ENCODE peak calls at places on chromosome 15, in five cellular contexts. One of them, this sample, is unnamed.

GRCh38 chr15:91258436-91258779 is 158.4 kb downstream of the SV2B start:
- DNase-seq in sigmoid colon: no peak
- DNase-seq in stomach: no peak
- DNase-seq in ovary: no peak
- DNase-seq in OCI-LY7: peak
- DNase-seq in this sample: no peak

GRCh38 chr15:94455297-94455696 is 223.9 kb downstream of the MCTP2 start:
- DNase-seq in stomach: no peak
- DNase-seq in sigmoid colon: no peak
- DNase-seq in OCI-LY7: no peak
- DNase-seq in ovary: no peak
- DNase-seq in this sample: no peak

GRCh38 chr15:37995461-37996347 is 61.3 kb downstream of the TMCO5A start:
- DNase-seq in OCI-LY7: peak
- DNase-seq in stomach: no peak
- DNase-seq in ovary: peak
- DNase-seq in sigmoid colon: no peak
- DNase-seq in this sample: peak

GRCh38 chr15:65773386-65774111 is 18.5 kb downstream of the DENND4A start:
- DNase-seq in ovary: no peak
- DNase-seq in stomach: no peak
- DNase-seq in OCI-LY7: peak
- DNase-seq in sigmoid colon: no peak
- DNase-seq in this sample: no peak

GRCh38 chr15:47778263-47778770 is 61.0 kb downstream of the SEMA6D start:
- DNase-seq in OCI-LY7: no peak
- DNase-seq in ovary: no peak
- DNase-seq in sigmoid colon: no peak
- DNase-seq in stomach: no peak
- DNase-seq in this sample: no peak

GRCh38 chr15:95948371-95948770 is 382.1 kb upstream of the NR2F2 start:
- DNase-seq in ovary: no peak
- DNase-seq in OCI-LY7: no peak
- DNase-seq in sigmoid colon: no peak
- DNase-seq in stomach: no peak
- DNase-seq in this sample: no peak

GRCh38 chr15:61621146-61621545 is 392.0 kb upstream of the RORA start:
- DNase-seq in stomach: no peak
- DNase-seq in ovary: no peak
- DNase-seq in OCI-LY7: peak
- DNase-seq in sigmoid colon: no peak
- DNase-seq in this sample: peak

GRCh38 chr15:40053234-40054055 is 14.5 kb upstream of the SRP14 start:
- DNase-seq in sigmoid colon: peak
- DNase-seq in ovary: no peak
- DNase-seq in OCI-LY7: no peak
- DNase-seq in stomach: no peak
- DNase-seq in this sample: no peak

GRCh38 chr15:38620108-38620507 is 55.5 kb upstream of the RASGRP1 start:
- DNase-seq in stomach: no peak
- DNase-seq in OCI-LY7: no peak
- DNase-seq in ovary: no peak
- DNase-seq in sigmoid colon: no peak
- DNase-seq in this sample: no peak

GRCh38 chr15:74127954-74128784 is 2.2 kb upstream of the ISLR2 start:
- DNase-seq in ovary: no peak
- DNase-seq in sigmoid colon: no peak
- DNase-seq in stomach: no peak
- DNase-seq in OCI-LY7: no peak
- DNase-seq in this sample: peak

GRCh38 chr15:88089019-88089603 is 167.4 kb downstream of the NTRK3 start:
- DNase-seq in OCI-LY7: no peak
- DNase-seq in sigmoid colon: no peak
- DNase-seq in stomach: no peak
- DNase-seq in ovary: no peak
- DNase-seq in this sample: peak

GRCh38 chr15:101239724-101240136 is 12.1 kb downstream of the CHSY1 start:
- DNase-seq in stomach: no peak
- DNase-seq in ovary: no peak
- DNase-seq in sigmoid colon: no peak
- DNase-seq in OCI-LY7: no peak
- DNase-seq in this sample: no peak

GRCh38 chr15:42009474-42009873 is 11.4 kb downstream of the PLA2G4E start:
- DNase-seq in stomach: no peak
- DNase-seq in ovary: no peak
- DNase-seq in OCI-LY7: no peak
- DNase-seq in sigmoid colon: no peak
- DNase-seq in this sample: no peak

GRCh38 chr15:81052046-81052445 is 51.3 kb downstream of the TLNRD1 start:
- DNase-seq in OCI-LY7: no peak
- DNase-seq in stomach: no peak
- DNase-seq in ovary: no peak
- DNase-seq in sigmoid colon: no peak
- DNase-seq in this sample: no peak

GRCh38 chr15:39578851-39579486 is 1.9 kb upstream of the THBS1 start:
- DNase-seq in ovary: no peak
- DNase-seq in stomach: no peak
- DNase-seq in sigmoid colon: peak
- DNase-seq in OCI-LY7: no peak
- DNase-seq in this sample: no peak

GRCh38 chr15:38144921-38145320 is 107.7 kb upstream of the SPRED1 start:
- DNase-seq in sigmoid colon: no peak
- DNase-seq in OCI-LY7: no peak
- DNase-seq in stomach: no peak
- DNase-seq in ovary: no peak
- DNase-seq in this sample: peak

GRCh38 chr15:23038741-23039150 is 623 bp downstream of the TUBGCP5 start:
- DNase-seq in stomach: no peak
- DNase-seq in sigmoid colon: no peak
- DNase-seq in OCI-LY7: no peak
- DNase-seq in ovary: no peak
- DNase-seq in this sample: peak

GRCh38 chr15:80031841-80032240 is 27.6 kb upstream of the ZFAND6 start:
- DNase-seq in ovary: no peak
- DNase-seq in stomach: no peak
- DNase-seq in OCI-LY7: no peak
- DNase-seq in sigmoid colon: no peak
- DNase-seq in this sample: no peak

GRCh38 chr15:42716125-42716524 is 20.8 kb downstream of the CDAN1 start:
- DNase-seq in stomach: peak
- DNase-seq in OCI-LY7: no peak
- DNase-seq in ovary: peak
- DNase-seq in sigmoid colon: no peak
- DNase-seq in this sample: no peak

GRCh38 chr15:76982756-76983155 is 12.2 kb upstream of the PSTPIP1 start:
- DNase-seq in OCI-LY7: no peak
- DNase-seq in ovary: no peak
- DNase-seq in stomach: no peak
- DNase-seq in sigmoid colon: no peak
- DNase-seq in this sample: no peak

GRCh38 chr15:26134152-26134551 is 271.0 kb upstream of the ATP10A start:
- DNase-seq in ovary: no peak
- DNase-seq in stomach: no peak
- DNase-seq in OCI-LY7: no peak
- DNase-seq in sigmoid colon: no peak
- DNase-seq in this sample: no peak

GRCh38 chr15:38504680-38505467 is 50.9 kb downstream of the FAM98B start:
- DNase-seq in ovary: no peak
- DNase-seq in sigmoid colon: no peak
- DNase-seq in stomach: no peak
- DNase-seq in OCI-LY7: no peak
- DNase-seq in this sample: no peak

GRCh38 chr15:70092462-70092850 is 5.3 kb downstream of the TLE3 start:
- DNase-seq in sigmoid colon: no peak
- DNase-seq in ovary: no peak
- DNase-seq in stomach: no peak
- DNase-seq in OCI-LY7: no peak
- DNase-seq in this sample: no peak

GRCh38 chr15:70094690-70095311 is 2.9 kb downstream of the TLE3 start:
- DNase-seq in stomach: no peak
- DNase-seq in ovary: no peak
- DNase-seq in sigmoid colon: no peak
- DNase-seq in OCI-LY7: no peak
- DNase-seq in this sample: peak

GRCh38 chr15:70093481-70094309 is 4.0 kb downstream of the TLE3 start:
- DNase-seq in stomach: peak
- DNase-seq in ovary: no peak
- DNase-seq in sigmoid colon: no peak
- DNase-seq in OCI-LY7: no peak
- DNase-seq in this sample: peak

GRCh38 chr15:70091649-70092461 is 5.9 kb downstream of the TLE3 start:
- DNase-seq in OCI-LY7: no peak
- DNase-seq in stomach: peak
- DNase-seq in sigmoid colon: no peak
- DNase-seq in ovary: no peak
- DNase-seq in this sample: peak

DNA sequence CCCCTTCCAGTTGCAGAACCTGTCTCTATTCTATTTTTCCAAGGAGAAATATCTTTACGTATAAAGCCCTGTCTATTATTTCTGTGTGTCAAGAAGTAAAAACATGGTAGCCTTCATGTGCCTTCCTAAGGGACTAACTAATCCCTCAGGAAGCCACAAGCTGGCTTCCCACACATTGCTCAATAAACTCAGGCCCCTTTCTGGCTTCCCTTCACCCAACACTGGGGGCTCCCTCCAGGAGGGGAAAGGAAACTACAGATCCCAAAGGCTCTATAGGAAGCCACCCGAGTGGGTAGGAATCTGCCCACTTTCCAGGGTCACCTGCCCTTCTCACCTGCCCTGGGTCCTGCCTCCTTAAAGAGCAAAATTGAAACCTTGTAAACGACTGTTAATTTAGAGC is 4.6 kb downstream of the TLE3 start:
- DNase-seq in ovary: no peak
- DNase-seq in stomach: no peak
- DNase-seq in OCI-LY7: no peak
- DNase-seq in sigmoid colon: no peak
- DNase-seq in this sample: peak
- H3K4me3 ChIP-seq in ovary: no peak
- H3K4me3 ChIP-seq in stomach: peak
- H3K4me3 ChIP-seq in OCI-LY7: no peak
- H3K4me3 ChIP-seq in sigmoid colon: peak
- H3K4me3 ChIP-seq in this sample: peak

DNA sequence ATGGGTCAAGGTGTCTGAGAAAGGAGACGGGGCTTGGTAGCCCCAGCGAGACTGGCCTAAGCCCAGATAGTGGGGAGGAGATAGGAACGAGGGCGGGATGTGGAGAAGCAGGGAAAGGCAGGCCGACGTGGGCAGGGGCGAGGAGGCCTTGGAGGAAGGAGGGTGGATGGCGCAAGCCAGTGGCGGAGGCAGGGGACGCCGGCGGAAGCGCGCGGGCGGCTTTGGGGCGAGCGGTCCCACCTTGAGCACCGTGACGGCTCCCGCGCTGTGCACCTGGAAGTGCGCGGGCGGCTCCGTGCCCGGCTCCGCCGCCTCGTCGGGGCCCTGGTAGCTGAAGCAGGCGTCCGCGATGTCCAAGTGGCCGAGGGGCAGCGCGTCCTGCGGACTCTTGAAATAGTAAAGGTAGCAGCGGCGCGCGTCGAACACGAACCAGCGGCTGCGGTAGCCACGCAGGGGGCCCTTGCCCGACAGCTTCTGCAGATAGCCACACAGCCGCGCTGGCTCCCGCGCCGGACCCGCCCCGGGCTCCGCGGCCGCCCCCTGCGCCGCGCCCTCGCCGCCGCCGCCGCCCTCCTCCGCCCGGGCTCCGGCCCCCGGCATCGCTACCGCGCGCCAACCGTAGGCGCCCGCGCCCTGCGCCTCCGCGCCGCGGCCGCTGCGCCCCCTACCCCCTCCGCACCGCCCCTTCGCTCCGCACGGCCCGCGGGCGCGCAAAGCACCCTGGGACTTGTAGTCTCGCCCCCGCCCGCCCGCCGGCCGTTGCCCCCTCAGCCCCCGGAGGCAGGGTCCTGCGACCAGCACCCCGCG is at the start of gene TBC1D2B:
- DNase-seq in ovary: peak
- DNase-seq in OCI-LY7: peak
- DNase-seq in stomach: peak
- DNase-seq in sigmoid colon: peak
- DNase-seq in this sample: peak
- TF ChIP-seq CTCF in ovary: no peak
- TF ChIP-seq CTCF in OCI-LY7: no peak
- TF ChIP-seq CTCF in stomach: no peak
- TF ChIP-seq CTCF in sigmoid colon: no peak
- TF ChIP-seq CTCF in this sample: no peak

GRCh38 chr15:57403007-57403406 is 26.7 kb downstream of the CGNL1 start:
- DNase-seq in ovary: no peak
- DNase-seq in OCI-LY7: no peak
- DNase-seq in stomach: no peak
- DNase-seq in sigmoid colon: no peak
- DNase-seq in this sample: no peak
- H3K4me3 ChIP-seq in ovary: no peak
- H3K4me3 ChIP-seq in OCI-LY7: no peak
- H3K4me3 ChIP-seq in stomach: no peak
- H3K4me3 ChIP-seq in sigmoid colon: no peak
- H3K4me3 ChIP-seq in this sample: no peak

GRCh38 chr15:59642351-59642750 is 15.0 kb downstream of the GTF2A2 start:
- DNase-seq in ovary: no peak
- DNase-seq in OCI-LY7: no peak
- DNase-seq in stomach: no peak
- DNase-seq in sigmoid colon: no peak
- DNase-seq in this sample: no peak
- TF ChIP-seq CTCF in ovary: no peak
- TF ChIP-seq CTCF in OCI-LY7: peak
- TF ChIP-seq CTCF in stomach: no peak
- TF ChIP-seq CTCF in sigmoid colon: no peak
- TF ChIP-seq CTCF in this sample: peak

This sample was measured in cardiac fibroblast.